ENCODE peak calls at places on chromosomes 4 and X, in six cellular contexts. One of them, this sample, is unnamed.

GRCh38 chr4:22071749-22072148 is 123.2 kb upstream of the KCNIP4 start:
- DNase-seq in GM20000: peak; percentile 11
- DNase-seq in lower leg skin: no peak
- DNase-seq in tibial nerve: no peak
- DNase-seq in GM12865: peak; percentile 46
- DNase-seq in sigmoid colon: no peak
- DNase-seq in this sample: no peak

GRCh38 chrX:96383428-96383827 is 301.2 kb upstream of the DIAPH2 start:
- DNase-seq in GM20000: no peak
- DNase-seq in lower leg skin: no peak
- DNase-seq in tibial nerve: no peak
- DNase-seq in GM12865: no peak
- DNase-seq in sigmoid colon: no peak
- DNase-seq in this sample: no peak

GRCh38 chrX:53233536-53233935 is 8.5 kb upstream of the KDM5C start:
- DNase-seq in GM20000: no peak
- DNase-seq in lower leg skin: no peak
- DNase-seq in tibial nerve: no peak
- DNase-seq in GM12865: no peak
- DNase-seq in sigmoid colon: no peak
- DNase-seq in this sample: no peak

GRCh38 chr4:76606662-76607265 is 171.7 kb downstream of the SHROOM3 start:
- DNase-seq in GM20000: no peak
- DNase-seq in lower leg skin: no peak
- DNase-seq in tibial nerve: no peak
- DNase-seq in GM12865: peak; percentile 25
- DNase-seq in sigmoid colon: no peak
- DNase-seq in this sample: no peak

GRCh38 chrX:8003147-8003883 is 76.1 kb upstream of the PNPLA4 start:
- DNase-seq in GM20000: no peak
- DNase-seq in lower leg skin: no peak
- DNase-seq in tibial nerve: no peak
- DNase-seq in GM12865: no peak
- DNase-seq in sigmoid colon: no peak
- DNase-seq in this sample: no peak

GRCh38 chr4:74365761-74366160 is 816 bp downstream of the EREG start:
- DNase-seq in GM20000: no peak
- DNase-seq in lower leg skin: no peak
- DNase-seq in tibial nerve: no peak
- DNase-seq in GM12865: no peak
- DNase-seq in sigmoid colon: peak; percentile 66
- DNase-seq in this sample: peak; percentile 39

GRCh38 chr4:125085-125820 is 952 bp downstream of the ZNF718 start:
- DNase-seq in GM20000: peak; percentile 50
- DNase-seq in lower leg skin: no peak
- DNase-seq in tibial nerve: no peak
- DNase-seq in GM12865: peak; percentile 56
- DNase-seq in sigmoid colon: no peak
- DNase-seq in this sample: no peak

GRCh38 chrX:140918398-140919043 is 83.9 kb upstream of the SPANXB1 start:
- DNase-seq in GM20000: peak; percentile 4
- DNase-seq in lower leg skin: no peak
- DNase-seq in tibial nerve: no peak
- DNase-seq in GM12865: peak; percentile 54
- DNase-seq in sigmoid colon: no peak
- DNase-seq in this sample: no peak

GRCh38 chr4:19194672-19195071 is 1057.0 kb upstream of the SLIT2 start:
- DNase-seq in GM20000: no peak
- DNase-seq in lower leg skin: no peak
- DNase-seq in tibial nerve: no peak
- DNase-seq in GM12865: no peak
- DNase-seq in sigmoid colon: no peak
- DNase-seq in this sample: no peak

GRCh38 chr4:24169956-24170355 is 280.1 kb upstream of the PPARGC1A start:
- DNase-seq in GM20000: no peak
- DNase-seq in lower leg skin: no peak
- DNase-seq in tibial nerve: no peak
- DNase-seq in GM12865: no peak
- DNase-seq in sigmoid colon: no peak
- DNase-seq in this sample: no peak

GRCh38 chrX:118627084-118627758 is 100.2 kb upstream of the IL13RA1 start:
- DNase-seq in GM20000: no peak
- DNase-seq in lower leg skin: no peak
- DNase-seq in tibial nerve: no peak
- DNase-seq in GM12865: peak; percentile 6
- DNase-seq in sigmoid colon: no peak
- DNase-seq in this sample: no peak

GRCh38 chrX:149504226-149504914 is 736 bp downstream of the IDS start:
- DNase-seq in GM20000: peak; percentile 59
- DNase-seq in lower leg skin: no peak
- DNase-seq in tibial nerve: no peak
- DNase-seq in GM12865: peak; percentile 77
- DNase-seq in sigmoid colon: no peak
- DNase-seq in this sample: no peak
- TF ChIP-seq CTCF in GM20000: peak; percentile 57
- TF ChIP-seq CTCF in lower leg skin: no peak
- TF ChIP-seq CTCF in tibial nerve: peak; percentile 6
- TF ChIP-seq CTCF in GM12865: peak; percentile 62
- TF ChIP-seq CTCF in sigmoid colon: no peak
- TF ChIP-seq CTCF in this sample: peak; percentile 18

DNA sequence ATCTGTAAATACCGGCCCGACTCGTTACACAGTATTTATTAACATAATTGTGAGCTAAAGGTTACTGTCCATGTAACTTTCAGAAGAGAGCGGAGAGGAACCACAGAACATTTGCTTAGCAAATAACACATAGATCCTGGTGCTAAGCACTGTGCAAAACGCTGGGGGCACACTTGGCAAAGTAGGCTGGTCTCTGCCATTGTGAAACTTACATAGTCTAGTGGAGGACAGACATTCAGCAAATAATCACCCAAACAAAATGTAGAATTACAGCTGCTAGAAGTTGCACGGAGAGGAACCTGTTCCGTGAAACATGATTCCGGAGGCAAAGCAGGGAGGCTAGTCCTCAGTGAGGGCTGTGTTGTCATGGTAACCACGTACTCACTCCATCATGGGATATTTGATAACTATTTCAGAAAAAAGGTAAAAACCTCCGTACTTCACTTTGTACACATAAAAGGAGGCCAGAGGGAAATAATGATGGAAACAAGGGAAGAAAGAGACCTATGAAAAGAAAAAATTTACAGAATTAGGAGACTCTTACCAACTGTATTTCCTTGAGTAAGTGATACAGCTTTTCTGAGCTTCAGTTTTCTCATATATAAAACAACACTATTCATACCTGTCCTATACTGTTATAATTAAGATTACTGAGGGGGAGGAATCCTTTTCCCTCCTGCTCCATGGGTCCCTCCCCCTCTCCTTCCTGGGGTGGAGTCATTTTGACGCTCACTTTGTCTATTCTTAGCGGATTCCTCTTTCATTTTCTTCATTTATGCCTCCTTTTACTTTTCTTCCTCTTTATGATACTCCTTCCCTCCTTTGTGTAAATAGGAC is 760 bp upstream of the RASGEF1B start:
- DNase-seq in GM20000: peak; percentile 50
- DNase-seq in lower leg skin: peak; percentile 47
- DNase-seq in tibial nerve: no peak
- DNase-seq in GM12865: peak; percentile 58
- DNase-seq in sigmoid colon: peak; percentile 67
- DNase-seq in this sample: no peak
- TF ChIP-seq CTCF in GM20000: no peak
- TF ChIP-seq CTCF in lower leg skin: no peak
- TF ChIP-seq CTCF in tibial nerve: peak; percentile 43
- TF ChIP-seq CTCF in GM12865: peak; percentile 20
- TF ChIP-seq CTCF in sigmoid colon: peak; percentile 14
- TF ChIP-seq CTCF in this sample: no peak

DNA sequence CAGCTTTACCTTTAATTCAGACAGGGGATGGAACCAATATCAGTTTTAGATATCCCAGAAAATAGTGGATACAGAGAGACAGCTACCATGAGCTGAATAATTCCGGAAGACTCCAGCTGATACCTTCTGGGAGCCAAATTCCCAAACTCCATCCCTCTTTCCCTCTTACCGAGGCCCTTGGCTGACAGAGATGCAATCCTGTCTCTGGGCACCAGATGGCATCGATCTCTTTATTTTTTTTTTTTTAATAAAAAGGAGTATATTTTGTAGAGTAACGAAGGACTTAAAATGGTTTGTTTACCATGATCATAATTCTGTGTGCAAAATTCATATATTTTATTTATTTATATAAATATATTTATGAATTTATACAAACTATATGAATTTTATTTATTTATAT is 31.0 kb downstream of the RAB40A start:
- DNase-seq in GM20000: no peak
- DNase-seq in lower leg skin: no peak
- DNase-seq in tibial nerve: no peak
- DNase-seq in GM12865: no peak
- DNase-seq in sigmoid colon: no peak
- DNase-seq in this sample: no peak
- TF ChIP-seq CTCF in GM20000: no peak
- TF ChIP-seq CTCF in lower leg skin: no peak
- TF ChIP-seq CTCF in tibial nerve: peak; percentile 38
- TF ChIP-seq CTCF in GM12865: no peak
- TF ChIP-seq CTCF in sigmoid colon: no peak
- TF ChIP-seq CTCF in this sample: peak; percentile 37

GRCh38 chrX:31355206-31355955 is 283.5 kb upstream of the FTHL17 start:
- DNase-seq in GM20000: no peak
- DNase-seq in lower leg skin: no peak
- DNase-seq in tibial nerve: no peak
- DNase-seq in GM12865: no peak
- DNase-seq in sigmoid colon: no peak
- DNase-seq in this sample: no peak

GRCh38 chrX:31350808-31351074 is 278.9 kb upstream of the FTHL17 start:
- DNase-seq in GM20000: no peak
- DNase-seq in lower leg skin: no peak
- DNase-seq in tibial nerve: no peak
- DNase-seq in GM12865: no peak
- DNase-seq in sigmoid colon: no peak
- DNase-seq in this sample: no peak

GRCh38 chrX:31353095-31353494 is 281.3 kb upstream of the FTHL17 start:
- DNase-seq in GM20000: no peak
- DNase-seq in lower leg skin: no peak
- DNase-seq in tibial nerve: no peak
- DNase-seq in GM12865: peak; percentile 0
- DNase-seq in sigmoid colon: no peak
- DNase-seq in this sample: no peak

DNA sequence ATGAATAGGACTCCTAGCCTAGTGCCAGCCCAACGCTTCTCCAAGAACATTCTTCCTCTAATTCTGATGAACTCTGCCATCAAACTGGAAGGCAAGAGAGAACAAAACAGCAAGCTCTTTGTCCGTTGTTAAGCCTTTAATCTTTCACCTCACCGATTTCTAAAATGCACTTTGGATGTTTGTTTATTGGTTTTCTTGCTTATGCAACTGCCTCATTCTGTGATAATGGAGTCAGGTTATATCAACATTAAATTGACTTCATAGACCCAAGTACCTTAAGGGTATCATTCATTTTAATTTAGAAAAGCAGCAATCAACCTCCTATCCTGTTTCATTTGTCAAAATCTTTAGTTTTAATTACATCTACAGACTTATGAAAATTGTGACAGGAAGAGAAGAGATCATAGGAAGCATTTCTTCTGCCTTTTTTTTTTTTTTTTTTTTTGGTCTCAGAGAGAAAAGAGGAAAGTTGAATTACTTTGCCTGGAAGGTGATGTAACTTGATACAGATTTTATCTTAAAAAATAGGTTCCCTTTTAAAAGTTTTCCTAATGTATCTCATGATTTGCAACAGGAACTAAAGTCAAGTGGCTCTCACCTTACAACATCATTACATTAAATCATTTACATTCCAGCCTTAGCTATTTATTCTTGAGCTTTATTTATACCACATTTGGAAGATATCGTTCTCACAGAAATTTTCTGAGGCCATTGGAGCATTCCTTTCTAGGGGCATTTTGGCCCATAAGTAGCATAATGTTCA is 284.8 kb upstream of the FTHL17 start:
- DNase-seq in GM20000: no peak
- DNase-seq in lower leg skin: no peak
- DNase-seq in tibial nerve: no peak
- DNase-seq in GM12865: no peak
- DNase-seq in sigmoid colon: no peak
- DNase-seq in this sample: no peak
- TF ChIP-seq CTCF in GM20000: no peak
- TF ChIP-seq CTCF in lower leg skin: no peak
- TF ChIP-seq CTCF in tibial nerve: no peak
- TF ChIP-seq CTCF in GM12865: no peak
- TF ChIP-seq CTCF in sigmoid colon: no peak
- TF ChIP-seq CTCF in this sample: no peak

GRCh38 chrX:111168314-111168713 is 72.3 kb downstream of the PAK3 start:
- DNase-seq in GM20000: no peak
- DNase-seq in lower leg skin: no peak
- DNase-seq in tibial nerve: no peak
- DNase-seq in GM12865: peak; percentile 31
- DNase-seq in sigmoid colon: no peak
- DNase-seq in this sample: no peak
- TF ChIP-seq CTCF in GM20000: no peak
- TF ChIP-seq CTCF in lower leg skin: no peak
- TF ChIP-seq CTCF in tibial nerve: peak; percentile 10
- TF ChIP-seq CTCF in GM12865: no peak
- TF ChIP-seq CTCF in sigmoid colon: no peak
- TF ChIP-seq CTCF in this sample: peak; percentile 18

DNA sequence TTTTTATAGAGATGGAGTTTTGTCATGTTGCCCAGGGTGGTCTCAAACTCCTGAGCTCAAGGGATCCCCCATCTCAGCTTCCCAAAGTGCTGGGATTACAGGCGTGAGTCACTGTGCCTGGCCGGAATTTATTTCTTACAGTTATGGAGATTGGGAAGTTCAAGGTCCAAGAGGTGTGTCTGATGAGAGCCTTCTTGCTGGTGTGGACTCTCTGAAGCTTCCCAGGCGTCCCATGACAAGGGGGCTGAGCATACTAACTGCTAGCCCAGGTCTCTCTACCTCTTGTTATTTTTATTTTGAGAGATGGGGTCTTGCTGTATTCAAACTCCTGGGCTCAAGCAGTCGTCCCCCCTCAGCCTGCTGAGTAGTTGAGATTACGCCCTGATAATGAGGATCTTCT is 2.9 kb upstream of the NSD2 start:
- DNase-seq in GM20000: no peak
- DNase-seq in lower leg skin: no peak
- DNase-seq in tibial nerve: no peak
- DNase-seq in GM12865: no peak
- DNase-seq in sigmoid colon: no peak
- DNase-seq in this sample: no peak
- TF ChIP-seq CTCF in GM20000: no peak
- TF ChIP-seq CTCF in lower leg skin: no peak
- TF ChIP-seq CTCF in tibial nerve: no peak
- TF ChIP-seq CTCF in GM12865: no peak
- TF ChIP-seq CTCF in sigmoid colon: no peak
- TF ChIP-seq CTCF in this sample: no peak